ENCODE peak calls at places on chromosomes 11 and 22, in five cellular contexts. M, O, X, G and H are unnamed samples.

GRCh38 chr22:17172172-17172833 is 13.2 kb upstream of the HDHD5 start:
- DNase-seq in X (no peak), G (no peak), O (no peak), M (peak), H (no peak)

GRCh38 chr11:126686938-126687337 is 313.6 kb downstream of the KIRREL3 start:
- DNase-seq in M (no peak), X (no peak), G (no peak), O (no peak), H (no peak)

GRCh38 chr11:419248-420005 is 4.6 kb upstream of the SIGIRR start:
- DNase-seq in G (no peak), X (peak), M (no peak), O (no peak), H (no peak)

GRCh38 chr22:45240810-45241631 is at the start of gene KIAA0930:
- DNase-seq in M (peak), O (peak), X (peak), G (peak), H (peak)

GRCh38 chr22:49789289-49790141 is 38.2 kb downstream of the BRD1 start:
- DNase-seq in X (no peak), M (no peak), O (peak), G (peak), H (no peak)

GRCh38 chr11:65851083-65851579 is 6.8 kb downstream of the CFL1 start:
- DNase-seq in O (peak), G (no peak), M (peak), X (no peak), H (no peak)

GRCh38 chr11:122038543-122038942 is 77.5 kb downstream of the BLID start:
- DNase-seq in G (no peak), X (no peak), M (no peak), O (no peak), H (no peak)

GRCh38 chr11:69963533-69964246 is 114.4 kb upstream of the ANO1 start:
- DNase-seq in M (no peak), O (no peak), G (no peak), X (no peak), H (no peak)

GRCh38 chr11:70552441-70553150 is 154.3 kb downstream of the CTTN start:
- DNase-seq in X (no peak), G (no peak), M (no peak), O (no peak), H (no peak)